ENCODE peak calls at places on chromosomes 11 and 22, in ten cellular contexts. T, A, X, L, P, R, J, N, V and I are unnamed samples.

GRCh38 chr22:37263966-37264887 is 18.1 kb upstream of the CYTH4 start:
- DNase-seq in J (peak), A (no peak), T (no peak), N (no peak), X (no peak), P (no peak), L (no peak), R (no peak), V (no peak), I (no peak)

GRCh38 chr11:82895437-82896091 is 4.7 kb downstream of the PRCP start:
- DNase-seq in A (no peak), T (peak), L (no peak), J (no peak), V (no peak), N (no peak), P (no peak), R (no peak), X (no peak), I (no peak)

GRCh38 chr11:104637652-104638170 is 260.5 kb downstream of the CASP12 start:
- DNase-seq in N (no peak), V (no peak), L (no peak), T (no peak), X (no peak), P (no peak), J (no peak), A (no peak), R (no peak), I (no peak)

GRCh38 chr11:108967571-108967970 is 302.7 kb downstream of the DDX10 start:
- DNase-seq in J (no peak), X (no peak), V (peak), L (no peak), N (peak), T (no peak), P (peak), A (no peak), R (no peak), I (peak)

GRCh38 chr22:34306361-34306760 is 386.1 kb upstream of the LARGE1 start:
- DNase-seq in R (no peak), V (no peak), L (no peak), N (no peak), A (no peak), J (no peak), T (no peak), P (no peak), X (no peak), I (no peak)

GRCh38 chr11:45654741-45655283 is 10.6 kb downstream of the CHST1 start:
- DNase-seq in T (no peak), A (no peak), J (no peak), X (no peak), P (peak), R (no peak), N (no peak), L (no peak), V (no peak), I (no peak)

GRCh38 chr11:66951135-66951534 is 7.0 kb downstream of the PC start:
- DNase-seq in P (no peak), N (peak), A (no peak), L (no peak), J (no peak), R (peak), X (no peak), T (no peak), V (no peak), I (no peak)

GRCh38 chr11:48307760-48308386 is 1.9 kb downstream of the OR4S1 start:
- DNase-seq in N (peak), P (peak), A (peak), J (peak), T (peak), V (peak), R (peak), X (peak), L (no peak), I (peak)

GRCh38 chr11:19827399-19828135 is 114.9 kb downstream of the NAV2 start:
- DNase-seq in R (no peak), X (no peak), L (no peak), P (peak), V (no peak), T (peak), J (no peak), A (peak), N (peak), I (peak)

GRCh38 chr22:31937328-31937727 is 7.0 kb upstream of the YWHAH start:
- DNase-seq in V (no peak), N (no peak), P (no peak), J (no peak), A (no peak), X (no peak), L (no peak), T (no peak), R (no peak), I (no peak)

GRCh38 chr11:85718126-85718943 is 32.3 kb upstream of the CCDC89 start:
- DNase-seq in P (no peak), T (no peak), A (peak), J (no peak), X (no peak), R (no peak), N (no peak), V (no peak), L (no peak), I (no peak)

GRCh38 chr11:122140535-122140934 is 24.5 kb upstream of the BLID start:
- DNase-seq in P (no peak), R (no peak), V (no peak), T (no peak), J (no peak), X (peak), L (no peak), A (peak), N (no peak), I (no peak)

GRCh38 chr22:23204541-23205157 is 24.3 kb downstream of the BCR start:
- DNase-seq in R (no peak), L (peak), T (no peak), N (no peak), V (no peak), J (no peak), A (no peak), P (peak), X (no peak), I (no peak)